ENCODE peak calls at places on chromosomes 16 and 17, in eight cellular contexts. Z, H, B, O, F, L, M and V are unnamed samples.
A peak's percentile ranks its signal among the peaks of the same experiment; 100 is the strongest.

GRCh38 chr17:65278050-65278819 is 141.1 kb downstream of the RGS9 start:
- DNase-seq in Z (no peak), H (peak; percentile 5), B (peak; percentile 79), O (no peak), F (peak; percentile 34), L (no peak), M (no peak), V (peak; percentile 78)

GRCh38 chr16:84841787-84842300 is 22.1 kb downstream of the CRISPLD2 start:
- DNase-seq in Z (no peak), H (no peak), B (no peak), O (peak; percentile 71), F (peak; percentile 71), L (no peak), M (no peak), V (no peak)

GRCh38 chr16:23504076-23504452 is 6.2 kb downstream of the GGA2 start:
- DNase-seq in Z (no peak), H (no peak), B (no peak), O (no peak), F (peak; percentile 70), L (no peak), M (no peak), V (no peak)

GRCh38 chr16:66695474-66695934 is 1.0 kb downstream of the CMTM4 start:
- DNase-seq in Z (no peak), H (no peak), B (no peak), O (no peak), F (no peak), L (no peak), M (no peak), V (no peak)

GRCh38 chr17:77382356-77382911 is 241.7 kb downstream of the SEC14L1 start:
- DNase-seq in Z (no peak), H (no peak), B (no peak), O (no peak), F (no peak), L (peak; percentile 19), M (peak; percentile 25), V (no peak)

GRCh38 chr17:74493381-74493833 is 27.0 kb downstream of the CD300A start:
- DNase-seq in Z (peak; percentile 4), H (peak; percentile 33), B (peak; percentile 82), O (peak; percentile 65), F (peak; percentile 67), L (peak; percentile 52), M (peak; percentile 64), V (peak; percentile 84)

GRCh38 chr16:80092686-80093085 is 448.1 kb upstream of the DYNLRB2 start:
- DNase-seq in Z (no peak), H (no peak), B (no peak), O (no peak), F (no peak), L (no peak), M (no peak), V (no peak)

GRCh38 chr17:77090476-77090875 is 50.3 kb upstream of the SEC14L1 start:
- DNase-seq in Z (no peak), H (no peak), B (no peak), O (no peak), F (no peak), L (no peak), M (no peak), V (no peak)

GRCh38 chr17:39152134-39152884 is 872 bp upstream of the PLXDC1 start:
- DNase-seq in Z (peak; percentile 39), H (no peak), B (peak; percentile 35), O (peak; percentile 36), F (no peak), L (peak; percentile 16), M (no peak), V (peak; percentile 40)

GRCh38 chr16:86740817-86741799 is 162.8 kb downstream of the FOXL1 start:
- DNase-seq in Z (no peak), H (no peak), B (peak; percentile 62), O (no peak), F (no peak), L (no peak), M (no peak), V (peak; percentile 82)

GRCh38 chr17:37110012-37110701 is 161.4 kb downstream of the AATF start:
- DNase-seq in Z (no peak), H (no peak), B (no peak), O (no peak), F (no peak), L (no peak), M (no peak), V (no peak)

GRCh38 chr17:35449371-35449931 is 885 bp upstream of the SLFN13 start:
- DNase-seq in Z (no peak), H (no peak), B (peak; percentile 27), O (no peak), F (no peak), L (no peak), M (no peak), V (peak; percentile 40)

GRCh38 chr17:59513934-59514841 is 51.2 kb upstream of the DHX40 start:
- DNase-seq in Z (no peak), H (peak; percentile 95), B (no peak), O (peak; percentile 94), F (peak; percentile 93), L (no peak), M (no peak), V (no peak)

GRCh38 chr16:85969159-85969558 is 70.2 kb downstream of the IRF8 start:
- DNase-seq in Z (no peak), H (no peak), B (no peak), O (no peak), F (no peak), L (no peak), M (no peak), V (no peak)

GRCh38 chr17:17933775-17934174 is 38.4 kb downstream of the TOM1L2 start:
- DNase-seq in Z (no peak), H (no peak), B (no peak), O (no peak), F (no peak), L (no peak), M (no peak), V (no peak)